ENCODE peak calls at places on chromosome 5, in eight cellular contexts. E, U, Q, V, S, O, P and X are unnamed samples.
A peak's percentile ranks its signal among the peaks of the same experiment; 100 is the strongest.

GRCh38 chr5:124888050-124888506 is 141.6 kb upstream of the ZNF608 start:
- DNase-seq in E (peak; percentile 40), U (no peak), Q (no peak), V (no peak), S (no peak), O (no peak), P (peak; percentile 67), X (no peak)

GRCh38 chr5:108726446-108727091 is 21.1 kb upstream of the FER start:
- DNase-seq in E (no peak), U (no peak), Q (no peak), V (no peak), S (no peak), O (no peak), P (no peak), X (no peak)

GRCh38 chr5:99543841-99544240 is 615.0 kb upstream of the CHD1 start:
- DNase-seq in E (no peak), U (no peak), Q (no peak), V (no peak), S (no peak), O (no peak), P (no peak), X (no peak)

GRCh38 chr5:22577006-22577405 is 276.1 kb downstream of the CDH12 start:
- DNase-seq in E (no peak), U (no peak), Q (no peak), V (no peak), S (no peak), O (no peak), P (no peak), X (no peak)

GRCh38 chr5:145403959-145404358 is 431.2 kb downstream of the PRELID2 start:
- DNase-seq in E (no peak), U (no peak), Q (no peak), V (no peak), S (no peak), O (no peak), P (no peak), X (no peak)

GRCh38 chr5:175854231-175855040 is 16.9 kb upstream of the CPLX2 start:
- DNase-seq in E (peak; percentile 99), U (peak; percentile 33), Q (no peak), V (no peak), S (no peak), O (no peak), P (peak; percentile 68), X (no peak)

GRCh38 chr5:178286226-178287090 is 53.9 kb upstream of the PHYKPL start:
- DNase-seq in E (no peak), U (no peak), Q (no peak), V (no peak), S (no peak), O (peak; percentile 48), P (no peak), X (no peak)

GRCh38 chr5:67577424-67577823 is 380.8 kb upstream of the CD180 start:
- DNase-seq in E (no peak), U (no peak), Q (no peak), V (no peak), S (no peak), O (no peak), P (no peak), X (no peak)

GRCh38 chr5:120615967-120616645 is 152.0 kb downstream of the PRR16 start:
- DNase-seq in E (peak; percentile 11), U (no peak), Q (no peak), V (no peak), S (no peak), O (no peak), P (no peak), X (no peak)

GRCh38 chr5:159781626-159782157 is 134.6 kb upstream of the ADRA1B start:
- DNase-seq in E (no peak), U (no peak), Q (no peak), V (no peak), S (no peak), O (no peak), P (no peak), X (no peak)

GRCh38 chr5:14829396-14829795 is 42.2 kb downstream of the ANKH start:
- DNase-seq in E (no peak), U (no peak), Q (no peak), V (no peak), S (no peak), O (no peak), P (no peak), X (no peak)

GRCh38 chr5:89417990-89418820 is 535.2 kb upstream of the MEF2C start:
- DNase-seq in E (no peak), U (no peak), Q (no peak), V (no peak), S (no peak), O (peak; percentile 42), P (no peak), X (no peak)

DNA sequence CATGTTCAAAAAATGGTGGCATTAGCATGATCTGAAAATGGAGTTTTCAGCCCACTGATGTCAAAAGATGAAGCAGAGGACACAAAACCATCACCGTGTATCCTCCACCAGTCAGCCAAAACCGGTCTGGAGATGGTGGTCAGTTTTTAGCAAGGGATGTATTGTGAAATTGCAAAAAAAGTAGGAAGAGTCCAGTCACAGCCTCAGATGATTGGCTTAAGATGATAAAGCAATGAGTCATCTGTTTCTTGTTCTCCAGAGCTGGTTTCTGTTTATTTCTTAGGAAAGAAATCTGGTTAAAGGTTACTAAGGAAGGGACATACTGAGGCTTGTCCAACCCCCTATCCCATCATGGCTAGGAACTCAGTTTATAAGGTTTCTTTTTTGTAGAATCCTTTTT is 47.8 kb downstream of the DEPDC1B start:
- DNase-seq in E (peak; percentile 44), U (no peak), Q (no peak), V (no peak), S (no peak), O (no peak), P (no peak), X (no peak)
- TF ChIP-seq EP300 in E (no peak), U (no peak), Q (no peak), V (no peak), S (no peak), O (no peak), P (no peak), X (no peak)

GRCh38 chr5:38615042-38615441 is 58.6 kb upstream of the LIFR start:
- DNase-seq in E (no peak), U (no peak), Q (no peak), V (no peak), S (no peak), O (no peak), P (no peak), X (no peak)
- H3K27ac ChIP-seq in E (no peak overlapping the region), U (peak overlapping the region; percentile 10), Q (no peak overlapping the region), V (no peak overlapping the region), S (no peak overlapping the region), O (no peak overlapping the region), P (no peak overlapping the region), X (no peak overlapping the region)

GRCh38 chr5:106454050-106454449 is 1216.7 kb downstream of the EFNA5 start:
- DNase-seq in E (no peak), U (no peak), Q (no peak), V (no peak), S (no peak), O (no peak), P (no peak), X (no peak)

GRCh38 chr5:106459541-106459940 is 1211.2 kb downstream of the EFNA5 start:
- DNase-seq in E (no peak), U (no peak), Q (no peak), V (no peak), S (no peak), O (no peak), P (no peak), X (no peak)

GRCh38 chr5:106451998-106452397 is 1218.7 kb downstream of the EFNA5 start:
- DNase-seq in E (no peak), U (no peak), Q (no peak), V (no peak), S (no peak), O (no peak), P (no peak), X (no peak)

GRCh38 chr5:106454651-106455415 is 1215.9 kb downstream of the EFNA5 start:
- DNase-seq in E (peak; percentile 55), U (no peak), Q (no peak), V (no peak), S (no peak), O (no peak), P (peak; percentile 2), X (no peak)
- TF ChIP-seq CTCF in E (peak; percentile 14), U (no peak), Q (no peak), V (peak; percentile 47), S (no peak), O (no peak), P (peak; percentile 64), X (peak; percentile 22)

GRCh38 chr5:141369994-141370848 is at the start of gene PCDHGB3:
- DNase-seq in E (peak; percentile 55), U (no peak), Q (no peak), V (no peak), S (no peak), O (no peak), P (no peak), X (no peak)
- TF ChIP-seq EP300 in E (no peak), U (no peak), Q (no peak), V (no peak), S (no peak), O (no peak), P (no peak), X (no peak)

GRCh38 chr5:171107650-171108049 is 201.4 kb upstream of the TLX3 start:
- DNase-seq in E (no peak), U (no peak), Q (no peak), V (no peak), S (no peak), O (no peak), P (no peak), X (no peak)

GRCh38 chr5:171102877-171103610 is 206.0 kb upstream of the TLX3 start:
- DNase-seq in E (no peak), U (no peak), Q (no peak), V (no peak), S (no peak), O (no peak), P (no peak), X (no peak)
- H3K27ac ChIP-seq in E (no peak overlapping the region), U (no peak overlapping the region), Q (no peak overlapping the region), V (no peak overlapping the region), S (no peak overlapping the region), O (no peak overlapping the region), P (no peak overlapping the region), X (no peak overlapping the region)

DNA sequence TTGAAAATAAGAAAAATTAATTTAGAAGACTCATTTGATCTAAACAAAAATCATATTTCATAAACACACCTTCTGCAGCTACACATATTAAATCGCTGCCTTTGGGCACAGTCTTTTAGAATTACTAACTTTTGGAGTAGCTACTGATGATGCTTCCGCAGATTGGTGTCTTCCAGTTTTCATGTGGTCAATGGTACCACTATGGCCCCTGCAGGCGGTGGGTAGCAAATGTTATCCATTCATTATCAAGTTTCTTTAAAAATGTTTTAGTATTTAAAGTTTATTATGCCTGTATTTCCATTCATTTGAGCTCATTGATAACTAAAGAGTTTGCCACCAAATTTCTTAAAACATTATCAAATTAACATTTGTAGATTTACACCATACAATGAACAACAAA is 122.9 kb upstream of the GRAMD2B start:
- DNase-seq in E (no peak), U (no peak), Q (no peak), V (no peak), S (no peak), O (no peak), P (no peak), X (no peak)
- TF ChIP-seq CTCF in E (no peak), U (no peak), Q (no peak), V (no peak), S (no peak), O (no peak), P (peak; percentile 14), X (no peak)